ENCODE peak calls at places on chromosome 2, in nine cellular contexts. One of them, this sample, is unnamed.

GRCh38 chr2:190468814-190469569 is 60.8 kb downstream of the MFSD6 start:
- DNase-seq in activated CD4-positive, alpha-beta T cell treated with anti-CD3 and anti-CD28 coated beads for 48 hours: no peak
- DNase-seq in LoVo: peak; percentile 78
- DNase-seq in NCI-H82: peak; percentile 76
- DNase-seq in left kidney: peak; percentile 72
- DNase-seq in stimulated activated CD4-positive, alpha-beta T cell treated with anti-CD3 and anti-CD28 coated beads, Interleukin-12 subunit alpha, Interleukin-12 subunit beta, amount 100 ng/mL, for 24 hours: no peak
- DNase-seq in cardiac fibroblast: peak; percentile 98
- DNase-seq in tibial artery: peak; percentile 78
- DNase-seq in AML-193: peak; percentile 67
- DNase-seq in this sample: no peak

GRCh38 chr2:177429688-177430325 is 37.2 kb downstream of the AGPS start:
- DNase-seq in NCI-H82: no peak
- DNase-seq in cardiac fibroblast: peak; percentile 84
- DNase-seq in LoVo: no peak
- DNase-seq in tibial artery: no peak
- DNase-seq in AML-193: no peak
- DNase-seq in activated CD4-positive, alpha-beta T cell treated with anti-CD3 and anti-CD28 coated beads for 48 hours: no peak
- DNase-seq in left kidney: no peak
- DNase-seq in stimulated activated CD4-positive, alpha-beta T cell treated with anti-CD3 and anti-CD28 coated beads, Interleukin-12 subunit alpha, Interleukin-12 subunit beta, amount 100 ng/mL, for 24 hours: no peak
- DNase-seq in this sample: no peak

GRCh38 chr2:40230717-40231300 is 221.1 kb downstream of the SLC8A1 start:
- DNase-seq in cardiac fibroblast: peak; percentile 29
- DNase-seq in LoVo: no peak
- DNase-seq in tibial artery: no peak
- DNase-seq in left kidney: no peak
- DNase-seq in AML-193: no peak
- DNase-seq in activated CD4-positive, alpha-beta T cell treated with anti-CD3 and anti-CD28 coated beads for 48 hours: no peak
- DNase-seq in NCI-H82: no peak
- DNase-seq in stimulated activated CD4-positive, alpha-beta T cell treated with anti-CD3 and anti-CD28 coated beads, Interleukin-12 subunit alpha, Interleukin-12 subunit beta, amount 100 ng/mL, for 24 hours: no peak
- DNase-seq in this sample: no peak

GRCh38 chr2:162369577-162369976 is 25.6 kb downstream of the GCA start:
- DNase-seq in stimulated activated CD4-positive, alpha-beta T cell treated with anti-CD3 and anti-CD28 coated beads, Interleukin-12 subunit alpha, Interleukin-12 subunit beta, amount 100 ng/mL, for 24 hours: no peak
- DNase-seq in left kidney: no peak
- DNase-seq in activated CD4-positive, alpha-beta T cell treated with anti-CD3 and anti-CD28 coated beads for 48 hours: no peak
- DNase-seq in cardiac fibroblast: no peak
- DNase-seq in AML-193: no peak
- DNase-seq in tibial artery: no peak
- DNase-seq in NCI-H82: no peak
- DNase-seq in LoVo: no peak
- DNase-seq in this sample: no peak

GRCh38 chr2:182426082-182426914 is 538 bp downstream of the PDE1A start:
- DNase-seq in LoVo: no peak
- DNase-seq in left kidney: peak; percentile 44
- DNase-seq in activated CD4-positive, alpha-beta T cell treated with anti-CD3 and anti-CD28 coated beads for 48 hours: no peak
- DNase-seq in AML-193: no peak
- DNase-seq in NCI-H82: no peak
- DNase-seq in cardiac fibroblast: peak; percentile 72
- DNase-seq in stimulated activated CD4-positive, alpha-beta T cell treated with anti-CD3 and anti-CD28 coated beads, Interleukin-12 subunit alpha, Interleukin-12 subunit beta, amount 100 ng/mL, for 24 hours: no peak
- DNase-seq in tibial artery: no peak
- DNase-seq in this sample: no peak

GRCh38 chr2:232458661-232459418 is 2.9 kb downstream of the ALPI start:
- DNase-seq in tibial artery: no peak
- DNase-seq in LoVo: no peak
- DNase-seq in activated CD4-positive, alpha-beta T cell treated with anti-CD3 and anti-CD28 coated beads for 48 hours: no peak
- DNase-seq in stimulated activated CD4-positive, alpha-beta T cell treated with anti-CD3 and anti-CD28 coated beads, Interleukin-12 subunit alpha, Interleukin-12 subunit beta, amount 100 ng/mL, for 24 hours: no peak
- DNase-seq in cardiac fibroblast: no peak
- DNase-seq in left kidney: no peak
- DNase-seq in AML-193: no peak
- DNase-seq in NCI-H82: no peak
- DNase-seq in this sample: peak; percentile 1

GRCh38 chr2:20625920-20626697 is 24.8 kb downstream of the HS1BP3 start:
- DNase-seq in stimulated activated CD4-positive, alpha-beta T cell treated with anti-CD3 and anti-CD28 coated beads, Interleukin-12 subunit alpha, Interleukin-12 subunit beta, amount 100 ng/mL, for 24 hours: no peak
- DNase-seq in tibial artery: no peak
- DNase-seq in cardiac fibroblast: no peak
- DNase-seq in activated CD4-positive, alpha-beta T cell treated with anti-CD3 and anti-CD28 coated beads for 48 hours: no peak
- DNase-seq in LoVo: no peak
- DNase-seq in left kidney: peak; percentile 72
- DNase-seq in NCI-H82: no peak
- DNase-seq in AML-193: no peak
- DNase-seq in this sample: no peak

GRCh38 chr2:146048141-146048540 is 1528.2 kb upstream of the ZEB2 start:
- DNase-seq in cardiac fibroblast: no peak
- DNase-seq in activated CD4-positive, alpha-beta T cell treated with anti-CD3 and anti-CD28 coated beads for 48 hours: no peak
- DNase-seq in AML-193: no peak
- DNase-seq in NCI-H82: no peak
- DNase-seq in LoVo: no peak
- DNase-seq in tibial artery: no peak
- DNase-seq in left kidney: no peak
- DNase-seq in stimulated activated CD4-positive, alpha-beta T cell treated with anti-CD3 and anti-CD28 coated beads, Interleukin-12 subunit alpha, Interleukin-12 subunit beta, amount 100 ng/mL, for 24 hours: no peak
- DNase-seq in this sample: no peak

GRCh38 chr2:179524940-179525339 is 260.3 kb upstream of the SESTD1 start:
- DNase-seq in cardiac fibroblast: no peak
- DNase-seq in stimulated activated CD4-positive, alpha-beta T cell treated with anti-CD3 and anti-CD28 coated beads, Interleukin-12 subunit alpha, Interleukin-12 subunit beta, amount 100 ng/mL, for 24 hours: no peak
- DNase-seq in tibial artery: no peak
- DNase-seq in NCI-H82: no peak
- DNase-seq in activated CD4-positive, alpha-beta T cell treated with anti-CD3 and anti-CD28 coated beads for 48 hours: no peak
- DNase-seq in LoVo: no peak
- DNase-seq in AML-193: no peak
- DNase-seq in left kidney: no peak
- DNase-seq in this sample: no peak

GRCh38 chr2:11409184-11409959 is 56.6 kb downstream of the E2F6 start:
- DNase-seq in NCI-H82: no peak
- DNase-seq in activated CD4-positive, alpha-beta T cell treated with anti-CD3 and anti-CD28 coated beads for 48 hours: no peak
- DNase-seq in stimulated activated CD4-positive, alpha-beta T cell treated with anti-CD3 and anti-CD28 coated beads, Interleukin-12 subunit alpha, Interleukin-12 subunit beta, amount 100 ng/mL, for 24 hours: no peak
- DNase-seq in tibial artery: no peak
- DNase-seq in cardiac fibroblast: no peak
- DNase-seq in left kidney: no peak
- DNase-seq in LoVo: no peak
- DNase-seq in AML-193: no peak
- DNase-seq in this sample: no peak

GRCh38 chr2:20184067-20184938 is 40.6 kb downstream of the SDC1 start:
- DNase-seq in stimulated activated CD4-positive, alpha-beta T cell treated with anti-CD3 and anti-CD28 coated beads, Interleukin-12 subunit alpha, Interleukin-12 subunit beta, amount 100 ng/mL, for 24 hours: no peak
- DNase-seq in LoVo: peak; percentile 14
- DNase-seq in AML-193: no peak
- DNase-seq in cardiac fibroblast: peak; percentile 55
- DNase-seq in tibial artery: peak; percentile 26
- DNase-seq in left kidney: no peak
- DNase-seq in activated CD4-positive, alpha-beta T cell treated with anti-CD3 and anti-CD28 coated beads for 48 hours: no peak
- DNase-seq in NCI-H82: no peak
- DNase-seq in this sample: no peak

GRCh38 chr2:191696001-191696400 is 18.1 kb downstream of the NABP1 start:
- DNase-seq in tibial artery: peak; percentile 85
- DNase-seq in NCI-H82: no peak
- DNase-seq in LoVo: no peak
- DNase-seq in stimulated activated CD4-positive, alpha-beta T cell treated with anti-CD3 and anti-CD28 coated beads, Interleukin-12 subunit alpha, Interleukin-12 subunit beta, amount 100 ng/mL, for 24 hours: no peak
- DNase-seq in activated CD4-positive, alpha-beta T cell treated with anti-CD3 and anti-CD28 coated beads for 48 hours: no peak
- DNase-seq in cardiac fibroblast: peak; percentile 89
- DNase-seq in left kidney: peak; percentile 47
- DNase-seq in AML-193: no peak
- DNase-seq in this sample: no peak

GRCh38 chr2:181977661-181978350 is 7.8 kb upstream of the PPP1R1C start:
- DNase-seq in NCI-H82: no peak
- DNase-seq in cardiac fibroblast: no peak
- DNase-seq in stimulated activated CD4-positive, alpha-beta T cell treated with anti-CD3 and anti-CD28 coated beads, Interleukin-12 subunit alpha, Interleukin-12 subunit beta, amount 100 ng/mL, for 24 hours: no peak
- DNase-seq in tibial artery: no peak
- DNase-seq in LoVo: no peak
- DNase-seq in AML-193: no peak
- DNase-seq in activated CD4-positive, alpha-beta T cell treated with anti-CD3 and anti-CD28 coated beads for 48 hours: peak; percentile 53
- DNase-seq in left kidney: no peak
- DNase-seq in this sample: peak; percentile 23

GRCh38 chr2:218964041-218964771 is 4.7 kb downstream of the CDK5R2 start:
- DNase-seq in AML-193: no peak
- DNase-seq in activated CD4-positive, alpha-beta T cell treated with anti-CD3 and anti-CD28 coated beads for 48 hours: no peak
- DNase-seq in cardiac fibroblast: peak; percentile 80
- DNase-seq in NCI-H82: peak; percentile 87
- DNase-seq in stimulated activated CD4-positive, alpha-beta T cell treated with anti-CD3 and anti-CD28 coated beads, Interleukin-12 subunit alpha, Interleukin-12 subunit beta, amount 100 ng/mL, for 24 hours: no peak
- DNase-seq in tibial artery: no peak
- DNase-seq in left kidney: peak; percentile 47
- DNase-seq in LoVo: no peak
- DNase-seq in this sample: no peak

GRCh38 chr2:193868833-193869232 is 1674.1 kb upstream of the TMEFF2 start:
- DNase-seq in activated CD4-positive, alpha-beta T cell treated with anti-CD3 and anti-CD28 coated beads for 48 hours: no peak
- DNase-seq in NCI-H82: no peak
- DNase-seq in cardiac fibroblast: no peak
- DNase-seq in tibial artery: no peak
- DNase-seq in left kidney: no peak
- DNase-seq in stimulated activated CD4-positive, alpha-beta T cell treated with anti-CD3 and anti-CD28 coated beads, Interleukin-12 subunit alpha, Interleukin-12 subunit beta, amount 100 ng/mL, for 24 hours: no peak
- DNase-seq in LoVo: no peak
- DNase-seq in AML-193: no peak
- DNase-seq in this sample: no peak

GRCh38 chr2:238406222-238406997 is 20.3 kb upstream of the ASB1 start:
- DNase-seq in left kidney: peak; percentile 60
- DNase-seq in AML-193: no peak
- DNase-seq in activated CD4-positive, alpha-beta T cell treated with anti-CD3 and anti-CD28 coated beads for 48 hours: no peak
- DNase-seq in LoVo: no peak
- DNase-seq in stimulated activated CD4-positive, alpha-beta T cell treated with anti-CD3 and anti-CD28 coated beads, Interleukin-12 subunit alpha, Interleukin-12 subunit beta, amount 100 ng/mL, for 24 hours: no peak
- DNase-seq in tibial artery: no peak
- DNase-seq in cardiac fibroblast: no peak
- DNase-seq in NCI-H82: no peak
- DNase-seq in this sample: no peak

GRCh38 chr2:69298261-69298660 is 88.8 kb downstream of the GFPT1 start:
- DNase-seq in tibial artery: no peak
- DNase-seq in cardiac fibroblast: peak; percentile 79
- DNase-seq in NCI-H82: no peak
- DNase-seq in LoVo: peak; percentile 12
- DNase-seq in stimulated activated CD4-positive, alpha-beta T cell treated with anti-CD3 and anti-CD28 coated beads, Interleukin-12 subunit alpha, Interleukin-12 subunit beta, amount 100 ng/mL, for 24 hours: no peak
- DNase-seq in AML-193: no peak
- DNase-seq in activated CD4-positive, alpha-beta T cell treated with anti-CD3 and anti-CD28 coated beads for 48 hours: no peak
- DNase-seq in left kidney: no peak
- DNase-seq in this sample: no peak

GRCh38 chr2:240783819-240784621 is 36.0 kb downstream of the KIF1A start:
- DNase-seq in activated CD4-positive, alpha-beta T cell treated with anti-CD3 and anti-CD28 coated beads for 48 hours: no peak
- DNase-seq in stimulated activated CD4-positive, alpha-beta T cell treated with anti-CD3 and anti-CD28 coated beads, Interleukin-12 subunit alpha, Interleukin-12 subunit beta, amount 100 ng/mL, for 24 hours: no peak
- DNase-seq in LoVo: no peak
- DNase-seq in NCI-H82: no peak
- DNase-seq in tibial artery: no peak
- DNase-seq in cardiac fibroblast: no peak
- DNase-seq in left kidney: no peak
- DNase-seq in AML-193: no peak
- DNase-seq in this sample: no peak

GRCh38 chr2:120571015-120571728 is 164.5 kb upstream of the GLI2 start:
- DNase-seq in left kidney: no peak
- DNase-seq in tibial artery: no peak
- DNase-seq in LoVo: no peak
- DNase-seq in NCI-H82: no peak
- DNase-seq in activated CD4-positive, alpha-beta T cell treated with anti-CD3 and anti-CD28 coated beads for 48 hours: no peak
- DNase-seq in stimulated activated CD4-positive, alpha-beta T cell treated with anti-CD3 and anti-CD28 coated beads, Interleukin-12 subunit alpha, Interleukin-12 subunit beta, amount 100 ng/mL, for 24 hours: no peak
- DNase-seq in cardiac fibroblast: no peak
- DNase-seq in AML-193: no peak
- DNase-seq in this sample: no peak

GRCh38 chr2:201909961-201910361 is 103.6 kb downstream of the CDK15 start:
- DNase-seq in NCI-H82: no peak
- DNase-seq in stimulated activated CD4-positive, alpha-beta T cell treated with anti-CD3 and anti-CD28 coated beads, Interleukin-12 subunit alpha, Interleukin-12 subunit beta, amount 100 ng/mL, for 24 hours: no peak
- DNase-seq in cardiac fibroblast: peak; percentile 40
- DNase-seq in AML-193: no peak
- DNase-seq in tibial artery: no peak
- DNase-seq in left kidney: peak; percentile 69
- DNase-seq in LoVo: no peak
- DNase-seq in activated CD4-positive, alpha-beta T cell treated with anti-CD3 and anti-CD28 coated beads for 48 hours: no peak
- DNase-seq in this sample: no peak

GRCh38 chr2:25257931-25258771 is 83.6 kb downstream of the DNMT3A start:
- DNase-seq in stimulated activated CD4-positive, alpha-beta T cell treated with anti-CD3 and anti-CD28 coated beads, Interleukin-12 subunit alpha, Interleukin-12 subunit beta, amount 100 ng/mL, for 24 hours: no peak
- DNase-seq in tibial artery: no peak
- DNase-seq in cardiac fibroblast: no peak
- DNase-seq in NCI-H82: peak; percentile 32
- DNase-seq in AML-193: no peak
- DNase-seq in LoVo: no peak
- DNase-seq in activated CD4-positive, alpha-beta T cell treated with anti-CD3 and anti-CD28 coated beads for 48 hours: no peak
- DNase-seq in left kidney: peak; percentile 43
- DNase-seq in this sample: no peak

GRCh38 chr2:230898661-230899091 is 26.4 kb downstream of the GPR55 start:
- DNase-seq in tibial artery: no peak
- DNase-seq in stimulated activated CD4-positive, alpha-beta T cell treated with anti-CD3 and anti-CD28 coated beads, Interleukin-12 subunit alpha, Interleukin-12 subunit beta, amount 100 ng/mL, for 24 hours: no peak
- DNase-seq in AML-193: no peak
- DNase-seq in activated CD4-positive, alpha-beta T cell treated with anti-CD3 and anti-CD28 coated beads for 48 hours: peak; percentile 1
- DNase-seq in cardiac fibroblast: no peak
- DNase-seq in left kidney: no peak
- DNase-seq in NCI-H82: no peak
- DNase-seq in LoVo: no peak
- DNase-seq in this sample: peak; percentile 2

GRCh38 chr2:497770-498492 is 179.3 kb downstream of the TMEM18 start:
- DNase-seq in LoVo: no peak
- DNase-seq in tibial artery: no peak
- DNase-seq in NCI-H82: no peak
- DNase-seq in activated CD4-positive, alpha-beta T cell treated with anti-CD3 and anti-CD28 coated beads for 48 hours: no peak
- DNase-seq in AML-193: no peak
- DNase-seq in left kidney: no peak
- DNase-seq in stimulated activated CD4-positive, alpha-beta T cell treated with anti-CD3 and anti-CD28 coated beads, Interleukin-12 subunit alpha, Interleukin-12 subunit beta, amount 100 ng/mL, for 24 hours: no peak
- DNase-seq in cardiac fibroblast: no peak
- DNase-seq in this sample: no peak

GRCh38 chr2:79393806-79394484 is 118.9 kb upstream of the CTNNA2 start:
- DNase-seq in LoVo: no peak
- DNase-seq in activated CD4-positive, alpha-beta T cell treated with anti-CD3 and anti-CD28 coated beads for 48 hours: no peak
- DNase-seq in NCI-H82: peak; percentile 58
- DNase-seq in tibial artery: no peak
- DNase-seq in cardiac fibroblast: no peak
- DNase-seq in stimulated activated CD4-positive, alpha-beta T cell treated with anti-CD3 and anti-CD28 coated beads, Interleukin-12 subunit alpha, Interleukin-12 subunit beta, amount 100 ng/mL, for 24 hours: no peak
- DNase-seq in AML-193: no peak
- DNase-seq in left kidney: peak; percentile 76
- DNase-seq in this sample: no peak

GRCh38 chr2:152473151-152473857 is 138.3 kb downstream of the FMNL2 start:
- DNase-seq in tibial artery: no peak
- DNase-seq in stimulated activated CD4-positive, alpha-beta T cell treated with anti-CD3 and anti-CD28 coated beads, Interleukin-12 subunit alpha, Interleukin-12 subunit beta, amount 100 ng/mL, for 24 hours: no peak
- DNase-seq in activated CD4-positive, alpha-beta T cell treated with anti-CD3 and anti-CD28 coated beads for 48 hours: no peak
- DNase-seq in LoVo: peak; percentile 25
- DNase-seq in NCI-H82: no peak
- DNase-seq in left kidney: no peak
- DNase-seq in AML-193: no peak
- DNase-seq in cardiac fibroblast: no peak
- DNase-seq in this sample: no peak

GRCh38 chr2:177799531-177799930 is 273.0 kb downstream of the PDE11A start:
- DNase-seq in stimulated activated CD4-positive, alpha-beta T cell treated with anti-CD3 and anti-CD28 coated beads, Interleukin-12 subunit alpha, Interleukin-12 subunit beta, amount 100 ng/mL, for 24 hours: no peak
- DNase-seq in left kidney: peak; percentile 57
- DNase-seq in LoVo: peak; percentile 28
- DNase-seq in AML-193: peak; percentile 29
- DNase-seq in NCI-H82: peak; percentile 67
- DNase-seq in tibial artery: no peak
- DNase-seq in activated CD4-positive, alpha-beta T cell treated with anti-CD3 and anti-CD28 coated beads for 48 hours: no peak
- DNase-seq in cardiac fibroblast: peak; percentile 23
- DNase-seq in this sample: no peak

GRCh38 chr2:71100195-71100964 is 29.6 kb downstream of the MCEE start:
- DNase-seq in stimulated activated CD4-positive, alpha-beta T cell treated with anti-CD3 and anti-CD28 coated beads, Interleukin-12 subunit alpha, Interleukin-12 subunit beta, amount 100 ng/mL, for 24 hours: peak; percentile 17
- DNase-seq in left kidney: peak; percentile 72
- DNase-seq in LoVo: peak; percentile 60
- DNase-seq in NCI-H82: peak; percentile 80
- DNase-seq in cardiac fibroblast: peak; percentile 76
- DNase-seq in AML-193: peak; percentile 52
- DNase-seq in activated CD4-positive, alpha-beta T cell treated with anti-CD3 and anti-CD28 coated beads for 48 hours: peak; percentile 66
- DNase-seq in tibial artery: peak; percentile 45
- DNase-seq in this sample: peak; percentile 64

GRCh38 chr2:199366406-199366805 is 91.3 kb downstream of the SATB2 start:
- DNase-seq in tibial artery: no peak
- DNase-seq in stimulated activated CD4-positive, alpha-beta T cell treated with anti-CD3 and anti-CD28 coated beads, Interleukin-12 subunit alpha, Interleukin-12 subunit beta, amount 100 ng/mL, for 24 hours: no peak
- DNase-seq in left kidney: peak; percentile 67
- DNase-seq in cardiac fibroblast: no peak
- DNase-seq in activated CD4-positive, alpha-beta T cell treated with anti-CD3 and anti-CD28 coated beads for 48 hours: no peak
- DNase-seq in LoVo: peak; percentile 77
- DNase-seq in AML-193: no peak
- DNase-seq in NCI-H82: no peak
- DNase-seq in this sample: no peak

This sample was measured in stimulated activated naive CD8-positive, alpha-beta T cell treated with anti-CD3 and anti-CD28 coated beads, Interleukin-15, Interleukin-2, amounts not matched to agents 100 U/mL and 50 U/mL, for 24 hours.